ENCODE peak calls at places on chromosomes 5 and 9, in nine cellular contexts. U is NCI-H1092 treated with DMSO at 0.1 percent for 48 hours; L is activated effector memory CD4-positive, alpha-beta T cell treated with Interleukin-2 at 50 U/mL for 16 hours; D is activated naive CD8-positive, alpha-beta T cell treated with anti-CD3 and anti-CD28 coated beads, Interleukin-2, amount 50 U/mL, for 16 hours; F is GM12865; I is activated T-cell treated with anti-CD3 and anti-CD28 coated beads, Interleukin-2, amount 50 U/mL, for 1 hour; S is cardiac fibroblast; O is A549; H is mucosa of descending colon. X is an unnamed sample.
A peak's percentile ranks its signal among the peaks of the same experiment; 100 is the strongest.

GRCh38 chr5:14424011-14424685 is 157.4 kb upstream of the OTULINL start:
- DNase-seq in H (no peak), U (no peak), L (no peak), O (no peak), S (no peak), F (no peak), D (no peak), I (no peak), X (no peak)

GRCh38 chr9:2292733-2293132 is 277.6 kb downstream of the SMARCA2 start:
- DNase-seq in U (no peak), I (no peak), S (no peak), F (no peak), O (no peak), D (no peak), L (no peak), H (no peak), X (no peak)

GRCh38 chr5:15694694-15695093 is 194.7 kb downstream of the FBXL7 start:
- DNase-seq in S (no peak), O (no peak), L (no peak), I (no peak), F (no peak), H (peak; percentile 9), U (no peak), D (no peak), X (no peak)

GRCh38 chr5:172458956-172459355 is 4.6 kb upstream of the SH3PXD2B start:
- DNase-seq in F (no peak), H (no peak), D (no peak), I (no peak), L (no peak), S (no peak), O (no peak), U (no peak), X (no peak)

GRCh38 chr5:67266654-67267350 is 70.2 kb upstream of the CD180 start:
- DNase-seq in D (no peak), O (no peak), F (no peak), L (no peak), H (no peak), I (no peak), S (no peak), U (no peak), X (no peak)

GRCh38 chr5:31664566-31664965 is 25.6 kb downstream of the PDZD2 start:
- DNase-seq in O (peak; percentile 40), H (no peak), F (peak; percentile 59), L (no peak), D (no peak), U (no peak), S (peak; percentile 13), I (no peak), X (no peak)

GRCh38 chr9:92429866-92430265 is 5.6 kb upstream of the OMD start:
- DNase-seq in S (no peak), O (no peak), D (no peak), U (no peak), H (no peak), L (no peak), I (no peak), F (no peak), X (no peak)

GRCh38 chr9:6816581-6816980 is 58.8 kb downstream of the KDM4C start:
- DNase-seq in I (no peak), L (no peak), H (no peak), S (no peak), F (no peak), O (no peak), U (no peak), D (no peak), X (peak; percentile 46)

GRCh38 chr5:14395411-14395810 is 186.2 kb upstream of the OTULINL start:
- DNase-seq in L (no peak), U (no peak), D (no peak), S (no peak), F (no peak), H (no peak), I (no peak), O (no peak), X (no peak)

GRCh38 chr5:74648835-74649286 is 8.3 kb upstream of the ENC1 start:
- DNase-seq in O (peak; percentile 77), F (peak; percentile 77), U (peak; percentile 71), L (no peak), I (no peak), H (no peak), D (no peak), S (peak; percentile 80), X (peak; percentile 63)

GRCh38 chr9:96565684-96566360 is 53.8 kb downstream of the CDC14B start:
- DNase-seq in I (no peak), F (no peak), D (no peak), U (no peak), H (peak; percentile 34), S (peak; percentile 47), L (no peak), O (peak; percentile 15), X (no peak)

GRCh38 chr5:14258840-14259239 is 115.7 kb downstream of the TRIO start:
- DNase-seq in I (no peak), L (no peak), O (no peak), U (no peak), H (no peak), S (no peak), D (no peak), F (peak; percentile 74), X (no peak)